ENCODE peak calls at places on chromosomes 3 and 15, in nine cellular contexts. B is stomach, X is IMR-90, Y is cardiac muscle cell, N is colonic mucosa, O is PC-3, L is breast epithelium, J is ovary, C is BE2C. A is an unnamed sample.

GRCh38 chr3:119700269-119700919 is 2.4 kb upstream of the CFAP91 start:
- DNase-seq in B (no peak), J (no peak), Y (peak; percentile 11), C (no peak), L (no peak), N (peak; percentile 38), X (peak; percentile 57), O (peak; percentile 45), A (no peak)

GRCh38 chr15:82079736-82080135 is 33.9 kb upstream of the MEX3B start:
- DNase-seq in C (no peak), Y (peak; percentile 11), X (peak; percentile 58), N (no peak), L (no peak), B (no peak), J (no peak), O (no peak), A (no peak)

GRCh38 chr3:150319900-150320299 is 88.2 kb upstream of the TSC22D2 start:
- DNase-seq in N (no peak), X (peak; percentile 96), Y (peak; percentile 75), O (peak; percentile 98), J (no peak), L (no peak), C (no peak), B (no peak), A (peak; percentile 83)

GRCh38 chr3:152797751-152798432 is 37.0 kb upstream of the P2RY1 start:
- DNase-seq in Y (peak; percentile 29), C (no peak), O (no peak), J (no peak), N (no peak), L (no peak), X (no peak), B (no peak), A (no peak)

GRCh38 chr3:40584625-40585189 is 59.9 kb downstream of the ZNF621 start:
- DNase-seq in L (peak; percentile 77), Y (peak; percentile 92), O (peak; percentile 82), N (peak; percentile 84), J (peak; percentile 86), C (peak; percentile 87), X (peak; percentile 65), B (peak; percentile 87), A (peak; percentile 36)

GRCh38 chr15:94230436-94230885 is 900 bp upstream of the MCTP2 start:
- DNase-seq in C (no peak), J (no peak), X (no peak), B (no peak), L (no peak), N (no peak), O (no peak), Y (peak; percentile 3), A (no peak)

GRCh38 chr15:21261965-21262850 is 178.1 kb downstream of the POTEB3 start:
- DNase-seq in Y (no peak), L (no peak), O (peak; percentile 4), X (no peak), C (peak; percentile 7), B (no peak), N (no peak), J (no peak), A (no peak)

GRCh38 chr3:35648347-35648746 is 9.0 kb downstream of the ARPP21 start:
- DNase-seq in N (no peak), X (peak; percentile 1), J (no peak), O (no peak), C (no peak), Y (peak; percentile 40), L (no peak), B (no peak), A (no peak)

GRCh38 chr3:146125946-146126345 is 35.0 kb downstream of the PLOD2 start:
- DNase-seq in Y (peak; percentile 97), C (no peak), O (peak; percentile 75), X (peak; percentile 94), J (no peak), N (no peak), L (no peak), B (no peak), A (peak; percentile 70)

GRCh38 chr3:65955792-65956477 is 82.8 kb downstream of the MAGI1 start:
- DNase-seq in N (no peak), L (no peak), C (no peak), J (no peak), X (peak; percentile 88), B (no peak), Y (peak; percentile 40), O (peak; percentile 75), A (peak; percentile 23)

GRCh38 chr15:49096090-49096750 is 50.0 kb upstream of the SECISBP2L start:
- DNase-seq in Y (no peak), X (no peak), N (peak; percentile 19), L (no peak), O (no peak), J (no peak), B (no peak), C (no peak), A (no peak)

GRCh38 chr3:57081173-57081572 is 20.7 kb downstream of the SPATA12 start:
- DNase-seq in X (no peak), N (no peak), C (no peak), Y (no peak), B (no peak), O (no peak), J (no peak), L (no peak), A (no peak)

DNA sequence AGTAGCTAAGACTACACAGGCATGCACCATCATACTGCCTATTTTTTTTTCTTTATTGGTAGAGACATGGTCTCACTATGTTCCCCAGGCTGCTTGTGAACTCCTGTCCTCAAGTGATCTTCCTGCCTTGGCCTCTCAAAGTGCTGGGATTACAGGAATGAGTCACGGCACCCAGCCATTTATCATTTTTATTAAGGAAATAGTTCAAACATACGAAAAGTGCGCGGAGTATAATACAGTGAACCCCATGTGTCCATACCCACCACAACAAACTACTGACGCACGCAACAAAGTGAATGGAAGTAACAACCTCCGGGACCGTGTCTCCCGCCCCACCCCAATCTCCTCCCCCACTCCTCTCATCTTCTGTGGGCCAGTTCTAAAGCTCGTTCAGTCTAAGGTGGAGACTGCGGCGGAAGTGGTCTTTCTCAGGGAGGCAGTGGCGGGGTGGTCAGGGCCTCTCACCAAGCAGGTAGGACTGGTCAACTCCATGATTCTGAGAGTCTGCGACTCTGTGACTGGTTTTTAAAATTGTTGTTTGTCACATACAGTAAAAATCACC is 42.1 kb downstream of the DNAJB8 start:
- DNase-seq in X (peak; percentile 54), C (no peak), B (no peak), O (peak; percentile 49), L (no peak), N (no peak), Y (peak; percentile 19), J (no peak), A (no peak)
- H3K27me3 ChIP-seq in X (peaks cover 6% of the 10 kb centered on the region), C (no peaks in the 10 kb centered on the region), B (no peaks in the 10 kb centered on the region), O (no peaks in the 10 kb centered on the region), L (no peaks in the 10 kb centered on the region), N (no peaks in the 10 kb centered on the region), Y (peaks cover 29% of the 10 kb centered on the region), J (no peaks in the 10 kb centered on the region), A (no peaks in the 10 kb centered on the region)

GRCh38 chr3:44198957-44199269 is 42.8 kb upstream of the TOPAZ1 start:
- DNase-seq in L (no peak), O (no peak), B (no peak), X (no peak), N (no peak), Y (no peak), J (no peak), C (no peak), A (no peak)
- TF ChIP-seq CTCF in L (no peak), O (no peak), B (no peak), X (no peak), N (no peak), Y (no peak), J (no peak), C (no peak), A (no peak)

GRCh38 chr15:101602801-101603200 is 49.4 kb downstream of the TM2D3 start:
- DNase-seq in B (no peak), Y (no peak), X (no peak), N (no peak), C (no peak), O (no peak), L (no peak), J (no peak), A (no peak)
- H3K4me3 ChIP-seq in B (no peak overlapping the region), Y (no peak overlapping the region), X (no peak overlapping the region), N (no peak overlapping the region), C (no peak overlapping the region), O (no peak overlapping the region), L (no peak overlapping the region), J (no peak overlapping the region), A (no peak overlapping the region)

DNA sequence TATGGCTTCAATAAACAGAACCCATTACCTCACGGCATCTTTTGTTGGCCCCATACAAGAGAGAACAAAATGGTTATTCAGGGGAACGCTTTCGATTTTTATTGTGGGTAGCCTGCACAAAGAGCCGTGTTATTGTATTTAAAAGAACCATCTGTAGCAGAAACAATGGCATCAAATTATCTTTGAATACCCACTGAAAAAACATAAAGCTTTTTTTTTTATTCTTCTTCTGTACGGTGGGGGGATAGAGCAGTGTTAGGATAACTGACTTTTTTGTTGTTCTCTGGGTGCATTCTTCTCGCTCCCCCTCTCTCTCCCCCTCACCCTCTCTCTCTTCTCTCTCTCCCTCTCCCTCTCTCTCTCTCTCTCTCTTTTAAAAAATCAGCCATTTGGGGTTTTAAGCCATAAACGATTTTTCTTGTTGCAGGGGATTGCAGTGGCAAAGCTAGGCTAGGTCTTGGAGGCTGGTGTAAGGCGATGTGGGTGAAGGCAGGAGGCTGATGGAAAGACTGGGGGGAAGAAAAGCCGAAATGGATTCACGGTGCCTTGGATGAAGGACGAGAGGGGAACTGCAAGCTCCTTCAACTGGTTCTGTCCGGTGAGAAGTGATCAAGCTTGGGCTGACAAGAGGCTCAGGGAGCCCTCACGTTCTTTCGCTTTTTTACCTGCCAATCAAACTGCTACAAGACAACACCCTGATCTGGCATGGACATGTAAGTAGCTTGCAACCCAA is 12.4 kb upstream of the SOX2 start:
- DNase-seq in C (no peak), L (no peak), B (no peak), O (no peak), X (no peak), Y (no peak), J (no peak), N (no peak), A (no peak)
- H3K27me3 ChIP-seq in C (no peaks in the 10 kb centered on the region), L (peaks cover 97% of the 10 kb centered on the region), B (peaks cover 14% of the 10 kb centered on the region), O (peaks cover 62% of the 10 kb centered on the region), X (peaks cover 39% of the 10 kb centered on the region), Y (peaks cover 98% of the 10 kb centered on the region), J (peaks cover 3% of the 10 kb centered on the region), N (peaks cover 89% of the 10 kb centered on the region), A (peaks cover 55% of the 10 kb centered on the region)

GRCh38 chr3:64278631-64279030 is 53.4 kb upstream of the PRICKLE2 start:
- DNase-seq in C (no peak), L (no peak), J (no peak), B (no peak), Y (peak; percentile 53), O (peak; percentile 2), N (no peak), X (peak; percentile 50), A (no peak)
- TF ChIP-seq CTCF in C (no peak), L (no peak), J (no peak), B (no peak), Y (no peak), O (no peak), N (no peak), X (no peak), A (no peak)

GRCh38 chr15:32838820-32839219 is 121.0 kb downstream of the GREM1 start:
- DNase-seq in N (peak; percentile 47), O (peak; percentile 97), J (no peak), Y (peak; percentile 48), C (no peak), X (peak; percentile 97), L (no peak), B (no peak), A (peak; percentile 59)
- H3K4me3 ChIP-seq in N (no peak overlapping the region), O (no peak overlapping the region), J (no peak overlapping the region), Y (no peak overlapping the region), C (no peak overlapping the region), X (peak overlapping the region; percentile 37), L (no peak overlapping the region), B (no peak overlapping the region), A (peak overlapping the region; percentile 32)

GRCh38 chr15:31346367-31347066 is 19.9 kb downstream of the KLF13 start:
- DNase-seq in C (no peak), J (no peak), O (no peak), X (no peak), B (no peak), N (no peak), Y (no peak), L (no peak), A (no peak)
- H3K27me3 ChIP-seq in C (no peaks in the 10 kb centered on the region), J (no peaks in the 10 kb centered on the region), O (no peaks in the 10 kb centered on the region), X (no peaks in the 10 kb centered on the region), B (no peaks in the 10 kb centered on the region), N (no peaks in the 10 kb centered on the region), Y (no peaks in the 10 kb centered on the region), L (no peaks in the 10 kb centered on the region), A (no peaks in the 10 kb centered on the region)

A was measured in AG04450.